ENCODE peak calls at places on chromosomes 7 and 10, in six cellular contexts. I is neural progenitor cell, D is ovary, O is Caco-2, U is astrocyte of the spinal cord, E is kidney epithelial cell. Q is an unnamed sample.

GRCh38 chr7:77563275-77563674 is 26.2 kb downstream of the PTPN12 start:
- DNase-seq in I (no peak), D (no peak), O (no peak), U (no peak), E (no peak), Q (no peak)

GRCh38 chr7:64037095-64037494 is 8.1 kb upstream of the ZNF727 start:
- DNase-seq in I (no peak), D (no peak), O (no peak), U (no peak), E (no peak), Q (no peak)

GRCh38 chr10:90047243-90047729 is 345.9 kb downstream of the KIF20B start:
- DNase-seq in I (no peak), D (no peak), O (no peak), U (peak; percentile 3), E (no peak), Q (no peak)

GRCh38 chr7:80082214-80082613 is 52.4 kb upstream of the GNAI1 start:
- DNase-seq in I (no peak), D (no peak), O (no peak), U (no peak), E (no peak), Q (no peak)

GRCh38 chr10:92692085-92692671 is 2.4 kb downstream of the HHEX start:
- DNase-seq in I (peak; percentile 55), D (no peak), O (no peak), U (no peak), E (no peak), Q (no peak)

GRCh38 chr10:12703813-12704212 is 297.7 kb downstream of the CCDC3 start:
- DNase-seq in I (no peak), D (no peak), O (no peak), U (peak; percentile 83), E (peak; percentile 44), Q (peak; percentile 62)

GRCh38 chr10:26479766-26480492 is 41.8 kb downstream of the APBB1IP start:
- DNase-seq in I (no peak), D (no peak), O (no peak), U (no peak), E (no peak), Q (no peak)

GRCh38 chr10:128896183-128896805 is 570.7 kb upstream of the MGMT start:
- DNase-seq in I (no peak), D (no peak), O (no peak), U (no peak), E (no peak), Q (no peak)

GRCh38 chr10:58781873-58782488 is 269.3 kb downstream of the BICC1 start:
- DNase-seq in I (peak; percentile 56), D (no peak), O (no peak), U (peak; percentile 58), E (no peak), Q (peak; percentile 27)

GRCh38 chr10:51074238-51075028 is at the start of gene PRKG1:
- DNase-seq in I (peak; percentile 91), D (peak; percentile 73), O (peak; percentile 78), U (peak; percentile 72), E (peak; percentile 28), Q (peak; percentile 46)

GRCh38 chr10:114526112-114526496 is 121.8 kb upstream of the AFAP1L2 start:
- DNase-seq in I (no peak), D (no peak), O (no peak), U (peak; percentile 57), E (no peak), Q (peak; percentile 51)

GRCh38 chr7:9709211-9709610 is 1264.5 kb upstream of the PHF14 start:
- DNase-seq in I (no peak), D (no peak), O (no peak), U (no peak), E (no peak), Q (no peak)

GRCh38 chr10:103350522-103351260 is at the start of gene PCGF6:
- DNase-seq in I (peak; percentile 96), D (peak; percentile 79), O (peak; percentile 84), U (peak; percentile 81), E (no peak), Q (no peak)

GRCh38 chr10:61296161-61296560 is 157.0 kb downstream of the TMEM26 start:
- DNase-seq in I (no peak), D (no peak), O (no peak), U (no peak), E (no peak), Q (no peak)

DNA sequence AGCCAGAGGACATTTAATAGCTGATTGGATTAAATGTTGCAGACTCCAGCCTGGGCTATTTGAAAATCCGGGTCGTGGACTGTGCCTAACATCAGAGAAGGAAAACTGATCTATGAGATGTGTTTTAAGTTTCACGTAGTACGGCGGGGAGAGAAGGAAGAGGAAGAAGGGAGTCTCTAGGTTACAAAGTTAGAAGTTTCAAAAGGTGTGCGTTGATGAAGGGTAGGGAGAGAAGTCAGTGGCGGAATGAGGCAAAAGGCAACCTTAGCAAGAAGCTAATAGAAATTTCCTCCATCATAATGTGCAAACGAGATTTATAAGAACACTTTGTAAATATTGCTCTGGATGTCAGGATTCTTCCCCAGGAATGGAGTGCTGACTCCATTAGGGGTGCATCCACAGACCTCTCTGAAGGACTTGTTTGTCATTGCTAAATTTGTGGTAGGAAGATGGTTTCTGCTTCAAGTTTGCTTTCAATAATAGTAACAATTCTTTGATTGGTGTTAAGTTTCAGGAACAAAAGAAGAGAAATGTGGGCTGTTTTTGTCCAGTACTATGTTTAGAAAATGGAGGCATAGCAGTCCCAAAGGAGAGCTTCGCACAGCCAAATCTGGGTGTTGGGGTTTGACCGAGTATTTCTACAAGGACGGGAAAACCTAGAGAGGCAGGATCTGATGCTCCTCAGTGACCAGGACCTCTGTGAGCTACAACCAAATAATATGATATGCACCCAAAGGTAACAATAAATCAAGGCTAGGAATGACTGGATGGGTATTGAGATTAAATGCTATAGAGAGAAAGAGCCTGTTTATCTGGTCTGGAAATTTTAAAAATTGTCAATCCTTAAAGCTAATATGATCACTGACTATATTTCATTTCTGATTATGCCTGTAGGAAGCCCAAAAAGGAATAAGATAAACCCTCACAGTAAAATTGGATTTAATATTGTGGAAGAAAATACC is 8.2 kb downstream of the TWIST1 start:
- DNase-seq in I (no peak), D (no peak), O (no peak), U (no peak), E (no peak), Q (no peak)
- H3K4me3 ChIP-seq in I (no peak overlapping the region), D (no peak overlapping the region), O (no peak overlapping the region), U (no peak overlapping the region), E (no peak overlapping the region), Q (no peak overlapping the region)

DNA sequence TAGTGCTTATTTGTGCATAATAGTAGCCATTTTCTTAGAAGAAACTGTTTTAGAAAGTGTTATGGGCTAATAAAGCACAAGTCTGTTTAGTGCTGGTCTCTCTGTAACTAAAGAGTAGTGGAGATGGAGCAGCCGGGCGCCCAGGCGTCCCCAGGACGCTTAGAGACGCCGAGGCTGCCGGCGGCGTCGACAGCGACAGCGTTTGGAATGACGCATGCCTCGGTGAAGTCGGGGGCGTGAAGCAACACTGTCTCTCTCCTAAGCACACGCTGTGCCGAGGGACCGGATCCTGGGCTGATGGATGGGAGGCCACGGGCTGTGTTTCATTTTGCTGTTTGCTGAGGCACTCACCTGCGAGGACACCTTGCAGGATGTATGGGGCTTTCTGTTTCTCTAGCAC is 588.6 kb upstream of the FOXK1 start:
- DNase-seq in I (no peak), D (no peak), O (peak; percentile 3), U (no peak), E (no peak), Q (no peak)
- TF ChIP-seq CTCF in I (no peak), D (no peak), O (no peak), U (no peak), E (no peak), Q (no peak)

GRCh38 chr10:8049874-8050560 is 4.5 kb upstream of the GATA3 start:
- DNase-seq in I (peak; percentile 79), D (no peak), O (no peak), U (no peak), E (no peak), Q (no peak)
- H3K4me3 ChIP-seq in I (peak overlapping the region; percentile 44), D (peak overlapping the region; percentile 12), O (peak overlapping the region; percentile 39), U (no peak overlapping the region), E (peak overlapping the region; percentile 31), Q (no peak overlapping the region)

DNA sequence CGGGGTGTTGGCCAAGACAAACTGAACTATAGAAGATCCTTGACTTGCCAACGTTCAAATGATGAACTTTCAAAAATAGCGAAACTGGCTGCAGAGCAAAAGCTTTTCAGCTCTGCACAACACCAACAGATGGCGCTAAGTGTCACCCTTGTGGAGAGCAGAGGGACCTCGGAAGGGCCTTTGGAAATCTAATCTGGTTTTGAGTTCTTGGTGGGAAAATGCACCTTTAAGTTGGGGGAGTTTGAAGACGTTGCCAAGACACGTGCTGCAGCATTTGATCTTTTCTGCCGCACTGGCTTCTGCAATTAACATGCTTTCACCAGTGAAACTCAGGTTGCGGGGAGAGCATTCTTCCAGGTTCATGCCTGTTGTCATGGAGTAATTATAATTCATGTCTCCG is 26.3 kb upstream of the WDR11 start:
- DNase-seq in I (peak; percentile 81), D (no peak), O (peak; percentile 47), U (peak; percentile 6), E (no peak), Q (peak; percentile 2)
- TF ChIP-seq CTCF in I (peak; percentile 80), D (no peak), O (peak; percentile 55), U (peak; percentile 62), E (peak; percentile 57), Q (peak; percentile 67)

DNA sequence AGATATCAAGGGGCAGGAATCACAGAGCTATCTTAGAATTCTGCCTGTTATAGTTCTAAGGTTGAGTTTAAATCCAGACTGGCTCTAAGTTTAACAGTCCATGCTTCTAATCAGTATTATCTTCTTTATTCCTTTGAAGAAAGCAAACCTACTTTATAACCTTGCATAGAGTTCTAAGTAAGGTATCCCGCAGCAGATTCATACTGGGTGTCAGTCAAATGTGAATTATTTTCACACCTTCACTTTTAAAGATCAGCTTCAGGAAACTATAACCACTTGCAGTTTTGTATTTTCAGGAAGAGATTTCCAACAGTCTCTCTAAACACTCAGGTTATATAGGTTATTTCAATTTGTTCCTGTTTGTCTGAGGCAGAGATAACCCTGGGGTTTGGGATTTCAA is 21.2 kb downstream of the STAMBPL1 start:
- DNase-seq in I (no peak), D (no peak), O (no peak), U (no peak), E (no peak), Q (no peak)
- H3K4me3 ChIP-seq in I (no peak overlapping the region), D (no peak overlapping the region), O (no peak overlapping the region), U (no peak overlapping the region), E (no peak overlapping the region), Q (no peak overlapping the region)

DNA sequence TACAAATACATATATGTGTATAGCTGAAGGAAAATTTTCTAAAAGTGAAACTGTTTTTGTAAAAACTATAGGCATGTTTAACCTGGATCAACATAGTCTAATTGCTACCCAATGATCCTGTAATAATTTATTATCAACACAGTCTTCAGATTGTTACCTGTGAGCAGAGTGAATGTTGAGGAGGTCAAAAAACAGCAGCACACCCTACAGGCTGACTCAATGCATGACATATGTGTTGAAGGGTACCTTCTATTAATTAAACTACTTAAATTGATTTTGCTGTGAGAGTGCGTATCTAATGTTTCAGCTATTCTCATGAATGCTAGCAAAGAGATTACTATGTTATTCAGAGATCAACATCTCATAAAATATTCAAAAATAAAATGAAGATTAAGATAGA is 411.4 kb downstream of the TNS3 start:
- DNase-seq in I (no peak), D (no peak), O (no peak), U (no peak), E (no peak), Q (no peak)
- TF ChIP-seq CTCF in I (peak; percentile 51), D (no peak), O (no peak), U (peak; percentile 39), E (peak; percentile 43), Q (peak; percentile 31)

Q was measured in astrocyte of the cerebellum.